ENCODE peak calls at places on chromosomes 13 and 19, in five cellular contexts. H is heart left ventricle, U is tibial nerve, J is body of pancreas, V is A549. Z is an unnamed sample.

GRCh38 chr19:24159707-24160106 is 72.7 kb downstream of the ZNF254 start:
- DNase-seq in J (no peak), H (no peak), V (peak), U (no peak), Z (no peak)

GRCh38 chr19:3931041-3931440 is 1.8 kb upstream of the NMRK2 start:
- DNase-seq in H (peak), J (peak), U (no peak), V (no peak), Z (no peak)

GRCh38 chr13:32165791-32166190 is 134.2 kb downstream of the FRY start:
- DNase-seq in H (peak), J (no peak), U (no peak), V (no peak), Z (no peak)

GRCh38 chr19:53583181-53583580 is 45.2 kb downstream of the ZNF331 start:
- DNase-seq in H (no peak), J (no peak), U (no peak), V (no peak), Z (no peak)

GRCh38 chr13:30116379-30116778 is 191.0 kb downstream of the KATNAL1 start:
- DNase-seq in J (no peak), H (no peak), V (no peak), U (no peak), Z (no peak)

GRCh38 chr19:35437152-35437951 is 10.7 kb upstream of the FFAR2 start:
- DNase-seq in V (peak), H (no peak), J (no peak), U (no peak), Z (no peak)

GRCh38 chr19:14672043-14672872 is 2.4 kb downstream of the ADGRE3 start:
- DNase-seq in H (no peak), V (no peak), J (peak), U (no peak), Z (peak)

GRCh38 chr13:44312131-44312530 is 61.5 kb upstream of the SERP2 start:
- DNase-seq in H (no peak), J (no peak), V (no peak), U (no peak), Z (no peak)

GRCh38 chr13:29520671-29521070 is 74.8 kb downstream of the SLC7A1 start:
- DNase-seq in J (no peak), U (no peak), H (no peak), V (no peak), Z (no peak)

GRCh38 chr19:6098574-6098973 is 11.7 kb downstream of the RFX2 start:
- DNase-seq in V (no peak), H (no peak), J (no peak), U (no peak), Z (no peak)

GRCh38 chr19:3006075-3006767 is 22.9 kb downstream of the TLE2 start:
- DNase-seq in V (peak), J (no peak), H (no peak), U (no peak), Z (no peak)

GRCh38 chr13:38900188-38900587 is 90.4 kb downstream of the STOML3 start:
- DNase-seq in V (no peak), J (no peak), U (no peak), H (no peak), Z (no peak)

GRCh38 chr13:34748078-34748477 is 194.0 kb upstream of the NBEA start:
- DNase-seq in J (peak), H (peak), V (no peak), U (no peak), Z (no peak)

GRCh38 chr13:85833938-85834337 is 34.7 kb upstream of the SLITRK6 start:
- DNase-seq in H (no peak), U (no peak), V (no peak), J (no peak), Z (no peak)

GRCh38 chr13:101433895-101434294 is 17.6 kb upstream of the NALCN start:
- DNase-seq in H (no peak), V (no peak), J (no peak), U (no peak), Z (no peak)

GRCh38 chr13:107835339-107836018 is 379.9 kb downstream of the LIG4 start:
- DNase-seq in H (no peak), V (no peak), J (no peak), U (no peak), Z (no peak)

GRCh38 chr13:73521291-73521626 is 462.5 kb downstream of the KLF5 start:
- DNase-seq in V (no peak), H (no peak), J (no peak), U (no peak), Z (no peak)

DNA sequence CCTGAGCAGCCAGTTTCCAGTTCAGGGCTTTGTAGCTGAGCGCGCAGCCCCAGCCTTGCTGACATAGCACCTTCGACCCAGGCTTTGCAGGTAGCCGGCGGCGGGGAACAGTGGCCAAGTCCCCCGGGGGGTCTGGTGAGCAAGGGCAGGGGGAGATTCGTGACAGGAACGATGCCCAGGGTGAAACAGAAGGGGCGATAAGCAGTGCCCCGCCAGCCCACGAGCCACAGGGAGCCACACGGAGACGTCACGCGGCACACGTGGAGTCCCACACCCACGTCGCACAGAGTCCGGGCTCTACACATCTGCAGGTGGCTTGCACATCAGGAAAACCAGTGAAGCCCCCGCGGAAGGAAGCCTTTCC is 127.2 kb downstream of the SOX1 start:
- DNase-seq in U (no peak), J (no peak), H (no peak), V (no peak), Z (no peak)
- H3K4me3 ChIP-seq in U (no peak), J (no peak), H (no peak), V (no peak), Z (no peak)

GRCh38 chr19:38634757-38635482 is 12.5 kb upstream of the ACTN4 start:
- DNase-seq in J (peak), V (peak), U (peak), H (peak), Z (peak)
- TF ChIP-seq CTCF in J (peak), V (peak), U (peak), H (peak), Z (peak)

GRCh38 chr13:110716235-110716505 is 2.7 kb downstream of the ING1 start:
- DNase-seq in U (peak), J (peak), H (no peak), V (peak), Z (no peak)

GRCh38 chr13:110713642-110713952 is at the start of gene ING1:
- DNase-seq in U (no peak), H (no peak), V (no peak), J (no peak), Z (no peak)

GRCh38 chr13:110713981-110714797 is 689 bp downstream of the ING1 start:
- DNase-seq in J (peak), U (peak), H (peak), V (peak), Z (peak)

GRCh38 chr13:110714798-110715394 is 1.4 kb downstream of the ING1 start:
- DNase-seq in J (peak), U (peak), H (peak), V (no peak), Z (peak)

GRCh38 chr13:110715395-110716234 is 2.1 kb downstream of the ING1 start:
- DNase-seq in U (peak), J (peak), V (peak), H (peak), Z (peak)
- TF ChIP-seq POLR2A in U (peak), J (no peak), V (peak), H (peak), Z (no peak)

DNA sequence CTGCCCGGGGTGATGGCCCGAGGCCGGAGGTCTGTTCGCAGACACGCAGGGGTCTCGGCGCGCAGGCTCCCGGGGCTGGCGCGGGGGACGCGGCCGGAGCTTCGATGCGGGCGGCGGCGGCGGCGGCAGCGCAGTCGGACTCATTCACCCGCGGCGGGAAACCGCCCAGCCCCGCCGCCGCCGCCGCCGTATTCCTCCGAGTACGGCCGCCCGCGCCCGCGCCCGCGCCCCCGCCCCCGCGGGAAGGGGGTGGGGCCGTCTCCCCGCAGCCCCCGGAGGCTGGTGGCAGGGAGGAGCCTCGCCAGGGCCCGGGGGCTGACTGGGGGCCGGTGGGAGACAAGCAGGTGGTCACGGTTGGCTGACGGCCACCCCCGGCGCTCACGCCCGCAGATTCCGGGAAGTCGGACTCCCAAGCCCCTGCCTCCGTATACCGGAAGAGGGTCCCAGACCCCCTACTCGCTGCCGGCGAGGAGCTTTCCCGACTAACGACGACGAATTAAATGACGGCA is at the start of gene C2CD4C:
- DNase-seq in J (peak), V (no peak), H (no peak), U (no peak), Z (no peak)
- H3K4me3 ChIP-seq in J (no peak), V (peak), H (peak), U (peak), Z (peak)

GRCh38 chr19:7994923-7995682 is 10.3 kb downstream of the ELAVL1 start:
- DNase-seq in J (no peak), H (no peak), V (no peak), U (no peak), Z (no peak)
- TF ChIP-seq CTCF in J (no peak), H (no peak), V (no peak), U (no peak), Z (no peak)

GRCh38 chr19:47609885-47610545 is 1.1 kb downstream of the BICRA start:
- DNase-seq in V (peak), J (peak), U (no peak), H (peak), Z (no peak)
- TF ChIP-seq POLR2A in V (no peak), J (no peak), U (no peak), H (no peak), Z (no peak)

GRCh38 chr13:26538363-26539317 is 18.8 kb upstream of the WASF3 start:
- DNase-seq in V (no peak), H (no peak), U (no peak), J (no peak), Z (no peak)
- H3K4me3 ChIP-seq in V (no peak), H (no peak), U (no peak), J (no peak), Z (no peak)

DNA sequence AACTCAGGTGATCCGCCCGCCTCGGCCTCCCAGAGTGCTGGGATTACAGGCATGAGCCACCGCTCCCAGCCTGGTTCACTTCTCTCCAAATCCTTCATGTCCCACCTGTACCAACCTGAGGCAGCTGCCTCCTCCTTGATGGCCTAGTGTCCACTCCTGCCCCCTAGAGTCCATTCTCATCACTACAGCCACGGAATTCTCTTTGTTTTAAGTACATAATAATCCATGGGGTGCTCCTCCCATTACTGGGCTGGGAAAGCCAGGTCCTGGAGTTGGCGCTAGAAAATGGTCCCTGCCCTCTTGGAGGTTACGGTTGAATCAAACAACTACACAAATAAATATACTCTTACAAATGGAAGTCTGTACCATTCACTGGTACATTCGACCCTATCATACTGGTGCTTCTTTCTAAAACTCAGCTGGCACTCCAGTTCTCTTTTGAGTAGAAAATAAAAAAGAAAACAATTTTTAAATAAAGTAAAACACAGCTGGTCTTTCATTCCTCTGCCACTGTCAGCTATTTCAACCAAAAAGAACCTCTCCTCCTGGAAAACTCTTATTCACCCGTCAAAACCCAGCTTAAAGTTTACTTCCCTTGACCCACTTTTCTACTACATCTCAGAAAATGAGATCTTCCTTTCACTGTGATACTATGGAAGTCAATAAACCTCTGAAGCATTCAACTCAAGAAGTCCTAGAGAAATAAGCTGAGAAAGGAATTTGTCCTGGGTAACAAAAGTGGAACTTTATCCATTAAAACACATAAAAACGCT is 22.4 kb upstream of the ARHGEF18 start:
- DNase-seq in U (peak), H (no peak), J (no peak), V (peak), Z (no peak)
- TF ChIP-seq CTCF in U (no peak), H (peak), J (peak), V (peak), Z (no peak)